ENCODE peak calls at places on chromosomes 11 and 22, in five cellular contexts. T is A549, Z is IMR-90, Y is SK-N-SH, K is K562. F is an unnamed sample.

GRCh38 chr11:126083829-126084607 is 21.4 kb upstream of the CDON start:
- DNase-seq in K (no peak), Y (peak), Z (no peak), T (no peak), F (no peak)

GRCh38 chr11:61342207-61342803 is 9.3 kb downstream of the TKFC start:
- DNase-seq in Y (no peak), K (peak), Z (no peak), T (no peak), F (no peak)

GRCh38 chr11:8826901-8827560 is 84.0 kb upstream of the AKIP1 start:
- DNase-seq in Z (no peak), T (no peak), Y (no peak), K (peak), F (no peak)

GRCh38 chr22:23047265-23047664 is 23.1 kb upstream of the GNAZ start:
- DNase-seq in T (no peak), Y (no peak), Z (no peak), K (no peak), F (no peak)

GRCh38 chr11:73176892-73177155 is 34.7 kb upstream of the FCHSD2 start:
- DNase-seq in T (no peak), K (no peak), Z (no peak), Y (no peak), F (no peak)

GRCh38 chr11:128813729-128814128 is 53.4 kb downstream of the KCNJ1 start:
- DNase-seq in T (no peak), K (no peak), Z (no peak), Y (no peak), F (no peak)

GRCh38 chr11:32870676-32871075 is 21.9 kb upstream of the QSER1 start:
- DNase-seq in Y (peak), K (peak), Z (no peak), T (no peak), F (no peak)

GRCh38 chr11:3836903-3837302 is 3.9 kb downstream of the RHOG start:
- DNase-seq in Y (no peak), Z (no peak), T (no peak), K (peak), F (no peak)

GRCh38 chr22:36253523-36254490 is 874 bp downstream of the APOL1 start:
- DNase-seq in Y (peak), K (peak), Z (no peak), T (no peak), F (no peak)

GRCh38 chr11:5369793-5370192 is 13.8 kb upstream of the OR51M1 start:
- DNase-seq in Z (peak), K (peak), Y (peak), T (peak), F (no peak)

GRCh38 chr11:32435152-32435480 is 223 bp downstream of the WT1 start:
- DNase-seq in K (no peak), Z (no peak), Y (no peak), T (peak), F (no peak)

GRCh38 chr11:60455531-60456042 is at the start of gene MS4A1:
- DNase-seq in K (no peak), Y (no peak), T (no peak), Z (no peak), F (peak)

GRCh38 chr22:21949569-21949918 is 3.1 kb downstream of the PPM1F start:
- DNase-seq in Z (no peak), Y (no peak), T (no peak), K (no peak), F (no peak)

GRCh38 chr11:25441432-25441831 is 890.5 kb upstream of the ANO3 start:
- DNase-seq in T (no peak), K (no peak), Y (no peak), Z (no peak), F (no peak)

GRCh38 chr11:45144126-45145082 is 2.0 kb upstream of the PRDM11 start:
- DNase-seq in K (no peak), T (no peak), Y (no peak), Z (no peak), F (no peak)

GRCh38 chr11:45143494-45143893 is 2.9 kb upstream of the PRDM11 start:
- DNase-seq in K (no peak), T (no peak), Z (no peak), Y (no peak), F (no peak)

GRCh38 chr11:45142241-45142885 is 4.1 kb upstream of the PRDM11 start:
- DNase-seq in T (no peak), Z (peak), K (no peak), Y (no peak), F (no peak)

GRCh38 chr11:45141631-45142030 is 4.8 kb upstream of the PRDM11 start:
- DNase-seq in T (no peak), Y (no peak), K (no peak), Z (no peak), F (no peak)

DNA sequence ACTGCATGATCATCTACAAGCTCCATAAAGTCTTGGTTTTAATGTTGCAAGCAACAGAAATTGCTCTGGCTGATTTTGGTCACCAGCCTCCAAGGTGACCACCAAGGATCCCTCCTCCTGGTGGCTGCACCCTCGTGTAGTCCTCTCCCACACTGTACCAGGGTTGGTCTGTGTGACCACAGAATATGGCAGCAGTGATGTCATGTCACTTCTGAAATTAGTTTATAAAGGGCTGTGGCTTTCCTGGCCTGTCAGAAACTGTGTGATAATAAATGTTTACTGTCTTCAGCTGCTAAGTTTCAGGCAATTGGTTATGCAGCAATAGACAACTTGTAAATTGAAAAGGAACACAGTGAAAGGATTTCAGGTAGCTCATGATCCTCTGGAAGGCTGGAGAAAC is 5.3 kb upstream of the PRDM11 start:
- DNase-seq in T (no peak), K (no peak), Y (no peak), Z (no peak), F (no peak)
- TF ChIP-seq RCOR1 in T (no peak), K (no peak), Y (no peak), Z (no peak), F (no peak)

DNA sequence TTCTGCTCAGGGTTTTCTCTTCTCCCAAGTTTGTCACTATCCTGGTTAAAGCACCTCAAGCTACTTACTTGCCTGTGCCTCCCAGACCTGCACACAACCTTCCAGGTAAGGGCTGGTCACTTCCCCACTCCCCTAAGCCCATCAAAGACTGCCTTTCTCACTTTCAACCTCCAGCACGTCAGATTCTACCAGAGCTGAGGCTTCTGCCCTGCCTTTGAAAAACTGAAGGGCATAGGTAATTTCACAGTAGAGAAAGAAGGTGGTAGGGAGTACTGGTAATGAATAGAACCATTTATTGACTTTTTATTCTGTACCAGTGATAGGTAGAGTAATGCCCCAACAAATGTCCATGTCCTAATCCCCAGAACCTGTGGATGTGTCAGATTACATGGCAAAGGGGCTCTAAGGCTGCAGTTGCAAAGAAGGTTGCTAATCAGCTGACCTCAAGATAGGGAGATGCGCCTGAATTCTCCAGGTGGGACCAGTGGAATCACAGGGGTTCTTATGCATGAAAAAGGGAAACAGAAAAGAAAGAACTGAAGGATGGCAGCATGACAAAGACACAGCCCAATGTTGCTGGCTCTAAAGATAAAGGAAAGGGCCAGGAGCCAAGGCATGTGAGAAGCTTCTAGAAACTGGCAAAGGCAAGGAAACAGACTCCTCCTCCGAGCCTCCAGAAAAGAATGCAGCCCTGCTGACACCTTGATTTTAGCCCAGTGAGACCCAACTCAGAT is 89.0 kb downstream of the SLC1A2 start:
- DNase-seq in T (no peak), K (no peak), Y (no peak), Z (no peak), F (no peak)
- TF ChIP-seq RCOR1 in T (no peak), K (no peak), Y (no peak), Z (no peak), F (no peak)

GRCh38 chr11:104650234-104650633 is 248.0 kb downstream of the CASP12 start:
- DNase-seq in K (no peak), T (no peak), Y (no peak), Z (no peak), F (no peak)
- TF ChIP-seq RCOR1 in K (no peak), T (no peak), Y (no peak), Z (no peak), F (no peak)

GRCh38 chr11:76602431-76602861 is 68.1 kb downstream of the LRRC32 start:
- DNase-seq in Y (peak), K (peak), Z (peak), T (no peak), F (no peak)
- TF ChIP-seq RCOR1 in Y (peak), K (no peak), Z (no peak), T (no peak), F (no peak)